ENCODE peak calls at places on chromosomes 13 and 19, in ten cellular contexts. One of them, this sample, is unnamed.
A peak's percentile ranks its signal among the peaks of the same experiment; 100 is the strongest.

GRCh38 chr13:40362502-40362901 is 303.9 kb downstream of the FOXO1 start:
- DNase-seq in stimulated activated CD4-positive, alpha-beta T cell treated with anti-CD3 and anti-CD28 coated beads, Interleukin-15, amount 100 ng/mL, for 48 hours: no peak
- DNase-seq in activated naive CD8-positive, alpha-beta T cell treated with anti-CD3 and anti-CD28 coated beads, Interleukin-2, amount 50 U/mL, for 24 hours: no peak
- DNase-seq in EL: no peak
- DNase-seq in AG09309: no peak
- DNase-seq in HTR-8/SVneo: no peak
- DNase-seq in activated CD8-positive, alpha-beta memory T cell treated with anti-CD3 and anti-CD28 coated beads for 4 hours: no peak
- DNase-seq in left ventricle myocardium inferior: no peak
- DNase-seq in HepG2: no peak
- DNase-seq in hypothalamus: no peak
- DNase-seq in this sample: no peak

GRCh38 chr19:5026706-5027273 is 57.9 kb downstream of the KDM4B start:
- DNase-seq in EL: no peak
- DNase-seq in hypothalamus: no peak
- DNase-seq in AG09309: no peak
- DNase-seq in activated naive CD8-positive, alpha-beta T cell treated with anti-CD3 and anti-CD28 coated beads, Interleukin-2, amount 50 U/mL, for 24 hours: no peak
- DNase-seq in stimulated activated CD4-positive, alpha-beta T cell treated with anti-CD3 and anti-CD28 coated beads, Interleukin-15, amount 100 ng/mL, for 48 hours: no peak
- DNase-seq in activated CD8-positive, alpha-beta memory T cell treated with anti-CD3 and anti-CD28 coated beads for 4 hours: no peak
- DNase-seq in left ventricle myocardium inferior: no peak
- DNase-seq in HepG2: no peak
- DNase-seq in HTR-8/SVneo: no peak
- DNase-seq in this sample: no peak

GRCh38 chr13:73058741-73059459 is at the start of gene KLF5:
- DNase-seq in stimulated activated CD4-positive, alpha-beta T cell treated with anti-CD3 and anti-CD28 coated beads, Interleukin-15, amount 100 ng/mL, for 48 hours: peak; percentile 95
- DNase-seq in activated CD8-positive, alpha-beta memory T cell treated with anti-CD3 and anti-CD28 coated beads for 4 hours: peak; percentile 87
- DNase-seq in hypothalamus: peak; percentile 79
- DNase-seq in HTR-8/SVneo: peak; percentile 87
- DNase-seq in EL: peak; percentile 96
- DNase-seq in left ventricle myocardium inferior: peak; percentile 95
- DNase-seq in activated naive CD8-positive, alpha-beta T cell treated with anti-CD3 and anti-CD28 coated beads, Interleukin-2, amount 50 U/mL, for 24 hours: peak; percentile 95
- DNase-seq in AG09309: peak; percentile 77
- DNase-seq in HepG2: peak; percentile 85
- DNase-seq in this sample: peak; percentile 98

GRCh38 chr13:45276887-45277286 is 64.1 kb downstream of the TPT1 start:
- DNase-seq in HTR-8/SVneo: no peak
- DNase-seq in activated naive CD8-positive, alpha-beta T cell treated with anti-CD3 and anti-CD28 coated beads, Interleukin-2, amount 50 U/mL, for 24 hours: no peak
- DNase-seq in EL: no peak
- DNase-seq in activated CD8-positive, alpha-beta memory T cell treated with anti-CD3 and anti-CD28 coated beads for 4 hours: no peak
- DNase-seq in AG09309: no peak
- DNase-seq in left ventricle myocardium inferior: no peak
- DNase-seq in hypothalamus: no peak
- DNase-seq in stimulated activated CD4-positive, alpha-beta T cell treated with anti-CD3 and anti-CD28 coated beads, Interleukin-15, amount 100 ng/mL, for 48 hours: no peak
- DNase-seq in HepG2: no peak
- DNase-seq in this sample: no peak

GRCh38 chr13:48263196-48263595 is 30.2 kb downstream of the ITM2B start:
- DNase-seq in activated naive CD8-positive, alpha-beta T cell treated with anti-CD3 and anti-CD28 coated beads, Interleukin-2, amount 50 U/mL, for 24 hours: no peak
- DNase-seq in EL: peak; percentile 51
- DNase-seq in left ventricle myocardium inferior: no peak
- DNase-seq in stimulated activated CD4-positive, alpha-beta T cell treated with anti-CD3 and anti-CD28 coated beads, Interleukin-15, amount 100 ng/mL, for 48 hours: no peak
- DNase-seq in HepG2: no peak
- DNase-seq in HTR-8/SVneo: no peak
- DNase-seq in activated CD8-positive, alpha-beta memory T cell treated with anti-CD3 and anti-CD28 coated beads for 4 hours: no peak
- DNase-seq in AG09309: no peak
- DNase-seq in hypothalamus: no peak
- DNase-seq in this sample: no peak

GRCh38 chr13:43431279-43431678 is 355.5 kb downstream of the ENOX1 start:
- DNase-seq in stimulated activated CD4-positive, alpha-beta T cell treated with anti-CD3 and anti-CD28 coated beads, Interleukin-15, amount 100 ng/mL, for 48 hours: no peak
- DNase-seq in EL: no peak
- DNase-seq in HepG2: no peak
- DNase-seq in HTR-8/SVneo: no peak
- DNase-seq in AG09309: no peak
- DNase-seq in left ventricle myocardium inferior: no peak
- DNase-seq in activated naive CD8-positive, alpha-beta T cell treated with anti-CD3 and anti-CD28 coated beads, Interleukin-2, amount 50 U/mL, for 24 hours: no peak
- DNase-seq in activated CD8-positive, alpha-beta memory T cell treated with anti-CD3 and anti-CD28 coated beads for 4 hours: no peak
- DNase-seq in hypothalamus: no peak
- DNase-seq in this sample: no peak

GRCh38 chr13:75223981-75224742 is 257.8 kb downstream of the TBC1D4 start:
- DNase-seq in activated CD8-positive, alpha-beta memory T cell treated with anti-CD3 and anti-CD28 coated beads for 4 hours: no peak
- DNase-seq in HepG2: no peak
- DNase-seq in left ventricle myocardium inferior: no peak
- DNase-seq in stimulated activated CD4-positive, alpha-beta T cell treated with anti-CD3 and anti-CD28 coated beads, Interleukin-15, amount 100 ng/mL, for 48 hours: no peak
- DNase-seq in EL: no peak
- DNase-seq in AG09309: no peak
- DNase-seq in hypothalamus: no peak
- DNase-seq in activated naive CD8-positive, alpha-beta T cell treated with anti-CD3 and anti-CD28 coated beads, Interleukin-2, amount 50 U/mL, for 24 hours: no peak
- DNase-seq in HTR-8/SVneo: no peak
- DNase-seq in this sample: no peak

GRCh38 chr19:47274891-47275865 is 493 bp downstream of the INAFM1 start:
- DNase-seq in AG09309: no peak
- DNase-seq in EL: no peak
- DNase-seq in left ventricle myocardium inferior: peak; percentile 22
- DNase-seq in activated naive CD8-positive, alpha-beta T cell treated with anti-CD3 and anti-CD28 coated beads, Interleukin-2, amount 50 U/mL, for 24 hours: peak; percentile 26
- DNase-seq in HTR-8/SVneo: no peak
- DNase-seq in stimulated activated CD4-positive, alpha-beta T cell treated with anti-CD3 and anti-CD28 coated beads, Interleukin-15, amount 100 ng/mL, for 48 hours: no peak
- DNase-seq in activated CD8-positive, alpha-beta memory T cell treated with anti-CD3 and anti-CD28 coated beads for 4 hours: no peak
- DNase-seq in hypothalamus: no peak
- DNase-seq in HepG2: no peak
- DNase-seq in this sample: peak; percentile 59

GRCh38 chr19:56748443-56748842 is 76.9 kb upstream of the ZNF835 start:
- DNase-seq in HTR-8/SVneo: peak; percentile 26
- DNase-seq in activated CD8-positive, alpha-beta memory T cell treated with anti-CD3 and anti-CD28 coated beads for 4 hours: no peak
- DNase-seq in hypothalamus: no peak
- DNase-seq in left ventricle myocardium inferior: no peak
- DNase-seq in stimulated activated CD4-positive, alpha-beta T cell treated with anti-CD3 and anti-CD28 coated beads, Interleukin-15, amount 100 ng/mL, for 48 hours: no peak
- DNase-seq in activated naive CD8-positive, alpha-beta T cell treated with anti-CD3 and anti-CD28 coated beads, Interleukin-2, amount 50 U/mL, for 24 hours: no peak
- DNase-seq in HepG2: peak; percentile 47
- DNase-seq in EL: no peak
- DNase-seq in AG09309: no peak
- DNase-seq in this sample: no peak

GRCh38 chr13:91817250-91817649 is 418.8 kb downstream of the GPC5 start:
- DNase-seq in left ventricle myocardium inferior: no peak
- DNase-seq in HepG2: peak; percentile 1
- DNase-seq in activated CD8-positive, alpha-beta memory T cell treated with anti-CD3 and anti-CD28 coated beads for 4 hours: no peak
- DNase-seq in stimulated activated CD4-positive, alpha-beta T cell treated with anti-CD3 and anti-CD28 coated beads, Interleukin-15, amount 100 ng/mL, for 48 hours: no peak
- DNase-seq in hypothalamus: no peak
- DNase-seq in EL: no peak
- DNase-seq in AG09309: no peak
- DNase-seq in HTR-8/SVneo: no peak
- DNase-seq in activated naive CD8-positive, alpha-beta T cell treated with anti-CD3 and anti-CD28 coated beads, Interleukin-2, amount 50 U/mL, for 24 hours: no peak
- DNase-seq in this sample: no peak

GRCh38 chr13:101490400-101491015 is 38.0 kb downstream of the ITGBL1 start:
- DNase-seq in HepG2: no peak
- DNase-seq in EL: peak; percentile 41
- DNase-seq in stimulated activated CD4-positive, alpha-beta T cell treated with anti-CD3 and anti-CD28 coated beads, Interleukin-15, amount 100 ng/mL, for 48 hours: no peak
- DNase-seq in HTR-8/SVneo: no peak
- DNase-seq in AG09309: no peak
- DNase-seq in left ventricle myocardium inferior: no peak
- DNase-seq in activated naive CD8-positive, alpha-beta T cell treated with anti-CD3 and anti-CD28 coated beads, Interleukin-2, amount 50 U/mL, for 24 hours: no peak
- DNase-seq in hypothalamus: no peak
- DNase-seq in activated CD8-positive, alpha-beta memory T cell treated with anti-CD3 and anti-CD28 coated beads for 4 hours: no peak
- DNase-seq in this sample: no peak

GRCh38 chr13:90014038-90014437 is 1333.4 kb upstream of the MIR17HG start:
- DNase-seq in HepG2: no peak
- DNase-seq in HTR-8/SVneo: no peak
- DNase-seq in hypothalamus: no peak
- DNase-seq in activated CD8-positive, alpha-beta memory T cell treated with anti-CD3 and anti-CD28 coated beads for 4 hours: no peak
- DNase-seq in stimulated activated CD4-positive, alpha-beta T cell treated with anti-CD3 and anti-CD28 coated beads, Interleukin-15, amount 100 ng/mL, for 48 hours: no peak
- DNase-seq in activated naive CD8-positive, alpha-beta T cell treated with anti-CD3 and anti-CD28 coated beads, Interleukin-2, amount 50 U/mL, for 24 hours: no peak
- DNase-seq in EL: no peak
- DNase-seq in AG09309: no peak
- DNase-seq in left ventricle myocardium inferior: no peak
- DNase-seq in this sample: no peak

GRCh38 chr13:112881656-112882554 is 87.1 kb upstream of the MCF2L start:
- DNase-seq in activated naive CD8-positive, alpha-beta T cell treated with anti-CD3 and anti-CD28 coated beads, Interleukin-2, amount 50 U/mL, for 24 hours: no peak
- DNase-seq in HepG2: no peak
- DNase-seq in EL: no peak
- DNase-seq in activated CD8-positive, alpha-beta memory T cell treated with anti-CD3 and anti-CD28 coated beads for 4 hours: no peak
- DNase-seq in HTR-8/SVneo: no peak
- DNase-seq in hypothalamus: no peak
- DNase-seq in AG09309: no peak
- DNase-seq in stimulated activated CD4-positive, alpha-beta T cell treated with anti-CD3 and anti-CD28 coated beads, Interleukin-15, amount 100 ng/mL, for 48 hours: no peak
- DNase-seq in left ventricle myocardium inferior: no peak
- DNase-seq in this sample: peak; percentile 37

GRCh38 chr13:100182894-100183490 is 94.1 kb downstream of the PCCA start:
- DNase-seq in left ventricle myocardium inferior: no peak
- DNase-seq in activated naive CD8-positive, alpha-beta T cell treated with anti-CD3 and anti-CD28 coated beads, Interleukin-2, amount 50 U/mL, for 24 hours: no peak
- DNase-seq in AG09309: no peak
- DNase-seq in EL: no peak
- DNase-seq in hypothalamus: no peak
- DNase-seq in stimulated activated CD4-positive, alpha-beta T cell treated with anti-CD3 and anti-CD28 coated beads, Interleukin-15, amount 100 ng/mL, for 48 hours: no peak
- DNase-seq in HepG2: peak; percentile 53
- DNase-seq in activated CD8-positive, alpha-beta memory T cell treated with anti-CD3 and anti-CD28 coated beads for 4 hours: no peak
- DNase-seq in HTR-8/SVneo: no peak
- DNase-seq in this sample: no peak

GRCh38 chr13:73340069-73340468 is 281.3 kb downstream of the KLF5 start:
- DNase-seq in activated CD8-positive, alpha-beta memory T cell treated with anti-CD3 and anti-CD28 coated beads for 4 hours: no peak
- DNase-seq in activated naive CD8-positive, alpha-beta T cell treated with anti-CD3 and anti-CD28 coated beads, Interleukin-2, amount 50 U/mL, for 24 hours: no peak
- DNase-seq in stimulated activated CD4-positive, alpha-beta T cell treated with anti-CD3 and anti-CD28 coated beads, Interleukin-15, amount 100 ng/mL, for 48 hours: no peak
- DNase-seq in HTR-8/SVneo: no peak
- DNase-seq in AG09309: no peak
- DNase-seq in HepG2: no peak
- DNase-seq in left ventricle myocardium inferior: no peak
- DNase-seq in hypothalamus: no peak
- DNase-seq in EL: no peak
- DNase-seq in this sample: no peak

GRCh38 chr13:51122868-51123267 is 11.8 kb upstream of the C13orf42 start:
- DNase-seq in HTR-8/SVneo: no peak
- DNase-seq in left ventricle myocardium inferior: no peak
- DNase-seq in EL: no peak
- DNase-seq in AG09309: no peak
- DNase-seq in stimulated activated CD4-positive, alpha-beta T cell treated with anti-CD3 and anti-CD28 coated beads, Interleukin-15, amount 100 ng/mL, for 48 hours: peak; percentile 19
- DNase-seq in activated CD8-positive, alpha-beta memory T cell treated with anti-CD3 and anti-CD28 coated beads for 4 hours: no peak
- DNase-seq in activated naive CD8-positive, alpha-beta T cell treated with anti-CD3 and anti-CD28 coated beads, Interleukin-2, amount 50 U/mL, for 24 hours: peak; percentile 8
- DNase-seq in hypothalamus: no peak
- DNase-seq in HepG2: peak; percentile 91
- DNase-seq in this sample: no peak

GRCh38 chr13:112657850-112658445 is 31.9 kb upstream of the ATP11A start:
- DNase-seq in activated CD8-positive, alpha-beta memory T cell treated with anti-CD3 and anti-CD28 coated beads for 4 hours: no peak
- DNase-seq in stimulated activated CD4-positive, alpha-beta T cell treated with anti-CD3 and anti-CD28 coated beads, Interleukin-15, amount 100 ng/mL, for 48 hours: no peak
- DNase-seq in left ventricle myocardium inferior: no peak
- DNase-seq in activated naive CD8-positive, alpha-beta T cell treated with anti-CD3 and anti-CD28 coated beads, Interleukin-2, amount 50 U/mL, for 24 hours: no peak
- DNase-seq in HTR-8/SVneo: peak; percentile 70
- DNase-seq in AG09309: peak; percentile 34
- DNase-seq in HepG2: no peak
- DNase-seq in hypothalamus: no peak
- DNase-seq in EL: peak; percentile 87
- DNase-seq in this sample: no peak

GRCh38 chr13:93687261-93687660 is 460.7 kb downstream of the GPC6 start:
- DNase-seq in activated naive CD8-positive, alpha-beta T cell treated with anti-CD3 and anti-CD28 coated beads, Interleukin-2, amount 50 U/mL, for 24 hours: no peak
- DNase-seq in HepG2: no peak
- DNase-seq in activated CD8-positive, alpha-beta memory T cell treated with anti-CD3 and anti-CD28 coated beads for 4 hours: no peak
- DNase-seq in HTR-8/SVneo: no peak
- DNase-seq in AG09309: no peak
- DNase-seq in left ventricle myocardium inferior: no peak
- DNase-seq in stimulated activated CD4-positive, alpha-beta T cell treated with anti-CD3 and anti-CD28 coated beads, Interleukin-15, amount 100 ng/mL, for 48 hours: no peak
- DNase-seq in hypothalamus: no peak
- DNase-seq in EL: peak; percentile 9
- DNase-seq in this sample: no peak

GRCh38 chr19:14136509-14137281 is at the start of gene ASF1B:
- DNase-seq in AG09309: peak; percentile 100
- DNase-seq in left ventricle myocardium inferior: peak; percentile 99
- DNase-seq in HepG2: peak; percentile 99
- DNase-seq in activated naive CD8-positive, alpha-beta T cell treated with anti-CD3 and anti-CD28 coated beads, Interleukin-2, amount 50 U/mL, for 24 hours: peak; percentile 97
- DNase-seq in activated CD8-positive, alpha-beta memory T cell treated with anti-CD3 and anti-CD28 coated beads for 4 hours: peak; percentile 96
- DNase-seq in EL: peak; percentile 100
- DNase-seq in stimulated activated CD4-positive, alpha-beta T cell treated with anti-CD3 and anti-CD28 coated beads, Interleukin-15, amount 100 ng/mL, for 48 hours: peak; percentile 95
- DNase-seq in hypothalamus: peak; percentile 99
- DNase-seq in HTR-8/SVneo: peak; percentile 99
- DNase-seq in this sample: peak; percentile 99

GRCh38 chr13:72890546-72890945 is 108.6 kb downstream of the PIBF1 start:
- DNase-seq in left ventricle myocardium inferior: no peak
- DNase-seq in activated CD8-positive, alpha-beta memory T cell treated with anti-CD3 and anti-CD28 coated beads for 4 hours: no peak
- DNase-seq in HTR-8/SVneo: no peak
- DNase-seq in hypothalamus: no peak
- DNase-seq in activated naive CD8-positive, alpha-beta T cell treated with anti-CD3 and anti-CD28 coated beads, Interleukin-2, amount 50 U/mL, for 24 hours: no peak
- DNase-seq in AG09309: no peak
- DNase-seq in HepG2: no peak
- DNase-seq in EL: no peak
- DNase-seq in stimulated activated CD4-positive, alpha-beta T cell treated with anti-CD3 and anti-CD28 coated beads, Interleukin-15, amount 100 ng/mL, for 48 hours: no peak
- DNase-seq in this sample: no peak

GRCh38 chr19:4233282-4233853 is 4.0 kb downstream of the EBI3 start:
- DNase-seq in hypothalamus: no peak
- DNase-seq in stimulated activated CD4-positive, alpha-beta T cell treated with anti-CD3 and anti-CD28 coated beads, Interleukin-15, amount 100 ng/mL, for 48 hours: peak; percentile 74
- DNase-seq in left ventricle myocardium inferior: peak; percentile 36
- DNase-seq in activated CD8-positive, alpha-beta memory T cell treated with anti-CD3 and anti-CD28 coated beads for 4 hours: peak; percentile 36
- DNase-seq in HepG2: peak; percentile 45
- DNase-seq in AG09309: no peak
- DNase-seq in HTR-8/SVneo: no peak
- DNase-seq in EL: peak; percentile 44
- DNase-seq in activated naive CD8-positive, alpha-beta T cell treated with anti-CD3 and anti-CD28 coated beads, Interleukin-2, amount 50 U/mL, for 24 hours: peak; percentile 88
- DNase-seq in this sample: peak; percentile 65

GRCh38 chr13:113497217-113497616 is 6.7 kb upstream of the DCUN1D2 start:
- DNase-seq in EL: no peak
- DNase-seq in left ventricle myocardium inferior: no peak
- DNase-seq in stimulated activated CD4-positive, alpha-beta T cell treated with anti-CD3 and anti-CD28 coated beads, Interleukin-15, amount 100 ng/mL, for 48 hours: no peak
- DNase-seq in HTR-8/SVneo: no peak
- DNase-seq in activated naive CD8-positive, alpha-beta T cell treated with anti-CD3 and anti-CD28 coated beads, Interleukin-2, amount 50 U/mL, for 24 hours: no peak
- DNase-seq in AG09309: no peak
- DNase-seq in hypothalamus: no peak
- DNase-seq in HepG2: no peak
- DNase-seq in activated CD8-positive, alpha-beta memory T cell treated with anti-CD3 and anti-CD28 coated beads for 4 hours: no peak
- DNase-seq in this sample: no peak

GRCh38 chr13:46893820-46894533 is 2.9 kb downstream of the HTR2A start:
- DNase-seq in EL: peak; percentile 58
- DNase-seq in stimulated activated CD4-positive, alpha-beta T cell treated with anti-CD3 and anti-CD28 coated beads, Interleukin-15, amount 100 ng/mL, for 48 hours: peak; percentile 52
- DNase-seq in activated CD8-positive, alpha-beta memory T cell treated with anti-CD3 and anti-CD28 coated beads for 4 hours: peak; percentile 6
- DNase-seq in HepG2: no peak
- DNase-seq in HTR-8/SVneo: peak; percentile 28
- DNase-seq in hypothalamus: peak; percentile 46
- DNase-seq in AG09309: no peak
- DNase-seq in left ventricle myocardium inferior: peak; percentile 58
- DNase-seq in activated naive CD8-positive, alpha-beta T cell treated with anti-CD3 and anti-CD28 coated beads, Interleukin-2, amount 50 U/mL, for 24 hours: peak; percentile 77
- DNase-seq in this sample: peak; percentile 81

GRCh38 chr13:43356566-43356965 is 333.2 kb downstream of the DNAJC15 start:
- DNase-seq in AG09309: peak; percentile 11
- DNase-seq in EL: no peak
- DNase-seq in stimulated activated CD4-positive, alpha-beta T cell treated with anti-CD3 and anti-CD28 coated beads, Interleukin-15, amount 100 ng/mL, for 48 hours: no peak
- DNase-seq in hypothalamus: no peak
- DNase-seq in left ventricle myocardium inferior: no peak
- DNase-seq in activated naive CD8-positive, alpha-beta T cell treated with anti-CD3 and anti-CD28 coated beads, Interleukin-2, amount 50 U/mL, for 24 hours: no peak
- DNase-seq in activated CD8-positive, alpha-beta memory T cell treated with anti-CD3 and anti-CD28 coated beads for 4 hours: no peak
- DNase-seq in HTR-8/SVneo: no peak
- DNase-seq in HepG2: no peak
- DNase-seq in this sample: no peak

GRCh38 chr13:34174671-34175145 is 356.8 kb downstream of the RFC3 start:
- DNase-seq in hypothalamus: no peak
- DNase-seq in HTR-8/SVneo: no peak
- DNase-seq in activated naive CD8-positive, alpha-beta T cell treated with anti-CD3 and anti-CD28 coated beads, Interleukin-2, amount 50 U/mL, for 24 hours: no peak
- DNase-seq in activated CD8-positive, alpha-beta memory T cell treated with anti-CD3 and anti-CD28 coated beads for 4 hours: no peak
- DNase-seq in stimulated activated CD4-positive, alpha-beta T cell treated with anti-CD3 and anti-CD28 coated beads, Interleukin-15, amount 100 ng/mL, for 48 hours: no peak
- DNase-seq in EL: peak; percentile 57
- DNase-seq in left ventricle myocardium inferior: no peak
- DNase-seq in HepG2: no peak
- DNase-seq in AG09309: peak; percentile 59
- DNase-seq in this sample: no peak

GRCh38 chr13:63403726-63404125 is 1988.1 kb upstream of the PCDH20 start:
- DNase-seq in HepG2: no peak
- DNase-seq in HTR-8/SVneo: no peak
- DNase-seq in left ventricle myocardium inferior: no peak
- DNase-seq in AG09309: no peak
- DNase-seq in activated naive CD8-positive, alpha-beta T cell treated with anti-CD3 and anti-CD28 coated beads, Interleukin-2, amount 50 U/mL, for 24 hours: no peak
- DNase-seq in stimulated activated CD4-positive, alpha-beta T cell treated with anti-CD3 and anti-CD28 coated beads, Interleukin-15, amount 100 ng/mL, for 48 hours: no peak
- DNase-seq in activated CD8-positive, alpha-beta memory T cell treated with anti-CD3 and anti-CD28 coated beads for 4 hours: no peak
- DNase-seq in hypothalamus: no peak
- DNase-seq in EL: no peak
- DNase-seq in this sample: no peak

GRCh38 chr13:98103942-98104880 is 38.7 kb upstream of the FARP1 start:
- DNase-seq in stimulated activated CD4-positive, alpha-beta T cell treated with anti-CD3 and anti-CD28 coated beads, Interleukin-15, amount 100 ng/mL, for 48 hours: no peak
- DNase-seq in activated CD8-positive, alpha-beta memory T cell treated with anti-CD3 and anti-CD28 coated beads for 4 hours: no peak
- DNase-seq in HTR-8/SVneo: peak; percentile 31
- DNase-seq in EL: peak; percentile 20
- DNase-seq in hypothalamus: no peak
- DNase-seq in HepG2: peak; percentile 47
- DNase-seq in activated naive CD8-positive, alpha-beta T cell treated with anti-CD3 and anti-CD28 coated beads, Interleukin-2, amount 50 U/mL, for 24 hours: no peak
- DNase-seq in AG09309: no peak
- DNase-seq in left ventricle myocardium inferior: no peak
- DNase-seq in this sample: no peak

This sample was measured in Right ventricle myocardium superior.